ENCODE peak calls at places on chromosomes 4 and X, in eight cellular contexts. J is dorsolateral prefrontal cortex, L is HCT116, U is heart left ventricle, N is A549, X is ovary, V is pancreas, K is IMR-90. F is an unnamed sample.
A peak's percentile ranks its signal among the peaks of the same experiment; 100 is the strongest.

GRCh38 chrX:118536204-118536603 is 40.6 kb downstream of the DOCK11 start:
- DNase-seq in X (no peak), J (no peak), L (no peak), N (no peak), U (no peak), V (no peak), K (no peak), F (no peak)

GRCh38 chr4:16418814-16419213 is 192.5 kb upstream of the TAPT1 start:
- DNase-seq in L (no peak), J (no peak), K (peak; percentile 62), X (no peak), N (peak; percentile 12), V (no peak), U (peak; percentile 19), F (no peak)

GRCh38 chr4:110183643-110184042 is 14.8 kb downstream of the ELOVL6 start:
- DNase-seq in X (no peak), J (no peak), U (no peak), K (no peak), V (no peak), L (no peak), N (no peak), F (no peak)

GRCh38 chr4:37956941-37957340 is 3.3 kb upstream of the PTTG2 start:
- DNase-seq in K (no peak), N (no peak), V (no peak), X (no peak), U (no peak), J (no peak), L (no peak), F (no peak)

GRCh38 chr4:86845593-86845992 is 3.6 kb downstream of the SLC10A6 start:
- DNase-seq in N (no peak), X (no peak), J (no peak), K (no peak), U (no peak), V (no peak), L (no peak), F (no peak)

GRCh38 chr4:42310343-42310742 is 86.9 kb upstream of the SHISA3 start:
- DNase-seq in L (no peak), J (no peak), N (no peak), V (no peak), K (no peak), X (no peak), U (no peak), F (no peak)

GRCh38 chr4:74023709-74024108 is 14.8 kb downstream of the CXCL3 start:
- DNase-seq in U (no peak), X (no peak), L (no peak), J (no peak), K (no peak), V (no peak), N (peak; percentile 90), F (no peak)

GRCh38 chr4:86130160-86130933 is 229.5 kb downstream of the MAPK10 start:
- DNase-seq in X (no peak), K (no peak), J (no peak), V (no peak), L (no peak), N (no peak), U (no peak), F (no peak)

GRCh38 chr4:74608151-74608949 is 163.4 kb downstream of the AREG start:
- DNase-seq in J (no peak), N (peak; percentile 86), U (no peak), X (no peak), K (peak; percentile 61), L (no peak), V (no peak), F (no peak)

GRCh38 chr4:75555294-75556164 is at the start of gene ODAPH:
- DNase-seq in K (peak; percentile 58), X (no peak), L (no peak), U (no peak), J (no peak), V (no peak), N (peak; percentile 22), F (no peak)

GRCh38 chrX:17412692-17413091 is 37.7 kb downstream of the NHS start:
- DNase-seq in U (no peak), J (no peak), K (peak; percentile 87), V (no peak), L (peak; percentile 69), X (no peak), N (peak; percentile 63), F (no peak)

GRCh38 chr4:54076673-54077072 is 12.3 kb upstream of the CHIC2 start:
- DNase-seq in K (peak; percentile 39), X (no peak), U (no peak), J (no peak), L (no peak), N (no peak), V (no peak), F (no peak)

DNA sequence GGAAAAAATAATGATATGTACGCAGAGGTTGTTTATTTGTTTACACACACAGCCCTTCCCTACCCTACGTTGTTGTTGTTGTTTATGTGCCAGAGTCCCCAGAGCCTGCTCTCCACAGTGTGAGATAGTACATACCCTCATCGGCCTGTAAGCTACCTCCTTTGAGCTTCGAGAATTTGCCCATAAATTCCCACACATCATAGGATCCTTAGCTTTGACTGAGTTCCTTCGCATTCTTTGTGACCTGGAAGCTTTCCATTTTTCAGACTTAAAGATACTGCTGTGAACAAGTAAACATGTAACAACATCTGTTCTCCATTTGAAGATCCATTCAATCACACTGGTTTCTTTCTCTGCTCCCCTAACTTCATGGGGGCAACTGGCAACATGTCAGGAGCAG is 114.4 kb downstream of the IRF2 start:
- DNase-seq in K (no peak), N (no peak), X (no peak), J (no peak), U (no peak), L (no peak), V (no peak), F (no peak)
- TF ChIP-seq CTCF in K (no peak), N (no peak), X (no peak), J (no peak), U (no peak), L (no peak), V (no peak), F (no peak)

GRCh38 chr4:13970349-13970748 is 342.8 kb upstream of the BOD1L1 start:
- DNase-seq in L (no peak), V (no peak), N (no peak), X (no peak), U (no peak), K (peak; percentile 26), J (no peak), F (no peak)

GRCh38 chr4:13963601-13964000 is 336.1 kb upstream of the BOD1L1 start:
- DNase-seq in K (peak; percentile 16), J (no peak), L (no peak), N (no peak), U (no peak), V (no peak), X (no peak), F (no peak)

GRCh38 chr4:13968723-13969122 is 341.2 kb upstream of the BOD1L1 start:
- DNase-seq in N (no peak), K (peak; percentile 66), X (no peak), U (no peak), L (no peak), J (no peak), V (no peak), F (no peak)

DNA sequence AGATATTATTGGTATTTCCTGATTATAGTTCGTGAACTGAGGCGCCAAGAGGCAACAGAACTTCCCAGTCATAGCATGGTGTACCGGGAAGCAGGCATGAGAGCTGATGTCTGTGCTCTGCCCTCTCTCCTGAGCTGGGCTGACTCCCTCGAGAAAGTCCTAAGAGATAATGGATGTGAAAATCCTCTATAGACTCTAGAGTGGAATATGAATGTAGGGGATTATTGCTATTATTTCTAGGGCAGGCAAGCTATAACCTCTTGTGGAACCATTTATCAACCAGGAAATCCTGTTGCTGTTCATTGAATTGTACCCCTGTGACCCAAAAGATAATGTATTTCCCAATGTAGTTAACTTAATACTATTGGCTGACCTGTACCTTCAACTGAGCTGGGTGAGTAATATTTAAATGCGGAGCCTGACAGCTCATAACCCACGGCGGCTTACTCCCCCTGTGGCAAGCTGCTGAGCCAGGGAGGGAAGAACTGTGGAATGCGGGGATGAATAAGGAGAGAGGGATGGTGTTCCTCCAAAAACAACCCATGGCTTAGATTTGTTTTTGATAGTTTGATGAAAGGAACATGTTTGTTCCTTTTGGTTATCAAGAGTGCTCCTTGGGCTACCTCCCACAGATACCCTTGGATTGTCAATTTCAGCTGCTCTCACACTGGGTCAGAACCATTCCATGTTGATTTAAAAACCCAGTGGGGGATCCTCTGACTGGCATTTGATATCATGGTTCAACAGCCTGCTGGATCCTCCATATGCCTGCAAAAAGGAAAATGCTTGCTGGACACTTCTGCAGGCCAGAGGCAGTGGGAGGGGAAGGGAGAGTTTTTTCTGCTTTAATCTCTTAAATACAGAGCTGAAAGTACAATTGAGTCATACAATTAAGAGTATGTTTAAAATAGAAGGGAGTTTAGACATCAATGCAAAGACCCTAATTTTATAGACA is 339.0 kb upstream of the BOD1L1 start:
- DNase-seq in K (peak; percentile 82), X (no peak), U (no peak), J (no peak), N (no peak), L (no peak), V (no peak), F (no peak)
- H3K27ac ChIP-seq in K (peak overlapping the region; percentile 58), X (no peak overlapping the region), U (no peak overlapping the region), J (no peak overlapping the region), N (peak overlapping the region; percentile 51), L (no peak overlapping the region), V (no peak overlapping the region), F (no peak overlapping the region)

GRCh38 chrX:50920132-50920531 is 9.6 kb downstream of the BMP15 start:
- DNase-seq in J (no peak), X (no peak), L (no peak), V (no peak), K (peak; percentile 18), N (peak; percentile 16), U (no peak), F (no peak)
- TF ChIP-seq CTCF in J (peak; percentile 66), X (no peak), L (peak; percentile 5), V (peak; percentile 28), K (peak; percentile 49), N (peak; percentile 26), U (peak; percentile 48), F (no peak)

GRCh38 chr4:159177265-159178146 is 74.6 kb downstream of the RAPGEF2 start:
- DNase-seq in U (no peak), K (no peak), L (no peak), N (no peak), V (no peak), J (no peak), X (no peak), F (no peak)

GRCh38 chr4:159175165-159175988 is 72.5 kb downstream of the RAPGEF2 start:
- DNase-seq in V (no peak), L (peak; percentile 80), J (peak; percentile 54), K (peak; percentile 94), U (peak; percentile 74), X (peak; percentile 57), N (peak; percentile 89), F (no peak)

GRCh38 chr4:159175989-159176375 is 73.1 kb downstream of the RAPGEF2 start:
- DNase-seq in N (no peak), K (no peak), U (no peak), L (no peak), X (no peak), J (no peak), V (no peak), F (no peak)

GRCh38 chr4:159171287-159171686 is 68.4 kb downstream of the RAPGEF2 start:
- DNase-seq in V (no peak), U (no peak), J (no peak), L (no peak), K (no peak), X (no peak), N (no peak), F (no peak)

GRCh38 chr4:159174645-159175147 is 71.8 kb downstream of the RAPGEF2 start:
- DNase-seq in N (no peak), V (no peak), K (peak; percentile 12), J (no peak), X (no peak), L (no peak), U (no peak), F (no peak)
- H3K27ac ChIP-seq in N (peak overlapping the region; percentile 76), V (no peak overlapping the region), K (no peak overlapping the region), J (no peak overlapping the region), X (no peak overlapping the region), L (no peak overlapping the region), U (peak overlapping the region; percentile 37), F (no peak overlapping the region)

GRCh38 chrX:21972721-21973120 is 32.2 kb downstream of the SMS start:
- DNase-seq in L (no peak), V (no peak), J (no peak), N (peak; percentile 35), K (peak; percentile 83), U (no peak), X (no peak), F (no peak)
- TF ChIP-seq CTCF in L (no peak), V (no peak), J (no peak), N (peak; percentile 12), K (peak; percentile 13), U (no peak), X (no peak), F (no peak)